ENCODE peak calls at places on chromosomes 16 and 17, in five cellular contexts. P is MM.1S, U is A549, N is AG09309, A is foreskin fibroblast. J is an unnamed sample.

GRCh38 chr17:48093341-48094045 is 7.8 kb downstream of the CBX1 start:
- DNase-seq in P (no peak), U (no peak), N (no peak), A (no peak), J (no peak)

GRCh38 chr17:14203392-14203791 is 33.3 kb downstream of the CDRT15 start:
- DNase-seq in P (no peak), U (no peak), N (no peak), A (peak), J (no peak)

GRCh38 chr17:42329025-42329976 is 41.0 kb downstream of the STAT5A start:
- DNase-seq in P (no peak), U (peak), N (no peak), A (peak), J (no peak)

GRCh38 chr16:4116328-4117249 is at the start of gene ADCY9:
- DNase-seq in P (peak), U (peak), N (no peak), A (peak), J (peak)

GRCh38 chr17:62656446-62656845 is 29.0 kb downstream of the MRC2 start:
- DNase-seq in P (no peak), U (no peak), N (no peak), A (peak), J (no peak)

GRCh38 chr17:63543822-63544420 is 6.4 kb upstream of the DCAF7 start:
- DNase-seq in P (no peak), U (no peak), N (no peak), A (no peak), J (no peak)

GRCh38 chr17:48052956-48053757 is 5.0 kb downstream of the NFE2L1 start:
- DNase-seq in P (no peak), U (no peak), N (no peak), A (peak), J (no peak)

GRCh38 chr16:14015017-14015416 is 56.1 kb upstream of the MRTFB start:
- DNase-seq in P (no peak), U (no peak), N (no peak), A (peak), J (no peak)

GRCh38 chr17:83155128-83156081 is 76.0 kb downstream of the METRNL start:
- DNase-seq in P (no peak), U (no peak), N (peak), A (peak), J (no peak)

GRCh38 chr16:65062736-65063583 is 58.9 kb downstream of the CDH11 start:
- DNase-seq in P (no peak), U (no peak), N (no peak), A (peak), J (no peak)

GRCh38 chr16:57123216-57123968 is 31.0 kb downstream of the CPNE2 start:
- DNase-seq in P (no peak), U (no peak), N (no peak), A (no peak), J (no peak)

GRCh38 chr17:60538726-60539125 is 12.7 kb upstream of the APPBP2 start:
- DNase-seq in P (no peak), U (no peak), N (no peak), A (no peak), J (no peak)

GRCh38 chr17:38617074-38617860 is 11.5 kb upstream of the SRCIN1 start:
- DNase-seq in P (no peak), U (no peak), N (no peak), A (no peak), J (no peak)

GRCh38 chr16:81004646-81005353 is 1.9 kb downstream of the CMC2 start:
- DNase-seq in P (peak), U (peak), N (peak), A (peak), J (peak)

GRCh38 chr17:15210247-15210646 is 54.9 kb downstream of the PMP22 start:
- DNase-seq in P (no peak), U (no peak), N (no peak), A (no peak), J (no peak)

GRCh38 chr17:72121164-72122001 is 563 bp downstream of the SOX9 start:
- DNase-seq in P (no peak), U (peak), N (no peak), A (peak), J (peak)

GRCh38 chr17:58391302-58391984 is 25.9 kb downstream of the RNF43 start:
- DNase-seq in P (no peak), U (peak), N (no peak), A (peak), J (no peak)

GRCh38 chr16:22214893-22215292 is 8.8 kb downstream of the EEF2K start:
- DNase-seq in P (no peak), U (no peak), N (no peak), A (no peak), J (no peak)

GRCh38 chr16:28820016-28820415 is 2.8 kb upstream of the ATXN2L start:
- DNase-seq in P (no peak), U (no peak), N (no peak), A (no peak), J (peak)

GRCh38 chr16:82603784-82604411 is 22.9 kb upstream of the CDH13 start:
- DNase-seq in P (no peak), U (no peak), N (peak), A (peak), J (no peak)

GRCh38 chr16:31291376-31291775 is 31.6 kb downstream of the ITGAM start:
- DNase-seq in P (no peak), U (no peak), N (no peak), A (no peak), J (no peak)

GRCh38 chr16:88619859-88620655 is 18.3 kb upstream of the IL17C start:
- DNase-seq in P (no peak), U (no peak), N (no peak), A (no peak), J (no peak)

GRCh38 chr17:39757931-39758873 is 20.5 kb downstream of the GRB7 start:
- DNase-seq in P (peak), U (no peak), N (no peak), A (no peak), J (peak)

GRCh38 chr16:82878466-82878865 is 251.7 kb downstream of the CDH13 start:
- DNase-seq in P (no peak), U (no peak), N (no peak), A (no peak), J (no peak)

GRCh38 chr16:6249863-6250262 is 1082.8 kb upstream of the RBFOX1 start:
- DNase-seq in P (peak), U (no peak), N (no peak), A (no peak), J (no peak)

GRCh38 chr16:28591355-28591754 is 5.5 kb downstream of the SULT1A2 start:
- DNase-seq in P (no peak), U (no peak), N (no peak), A (no peak), J (no peak)

GRCh38 chr16:86931410-86931941 is 353.1 kb downstream of the FOXL1 start:
- DNase-seq in P (no peak), U (no peak), N (peak), A (peak), J (no peak)

GRCh38 chr17:73334771-73335513 is 23.1 kb upstream of the CDC42EP4 start:
- DNase-seq in P (no peak), U (no peak), N (no peak), A (no peak), J (no peak)

GRCh38 chr16:11632455-11632921 is 35.8 kb upstream of the SNN start:
- DNase-seq in P (no peak), U (no peak), N (peak), A (peak), J (no peak)

GRCh38 chr17:57255182-57255775 is 1.0 kb upstream of the MSI2 start:
- DNase-seq in P (no peak), U (no peak), N (no peak), A (peak), J (no peak)

GRCh38 chr16:50841081-50841886 is 99.4 kb downstream of the CYLD start:
- DNase-seq in P (no peak), U (no peak), N (no peak), A (no peak), J (no peak)

GRCh38 chr16:31072540-31073072 is 1.4 kb downstream of the ZNF668 start:
- DNase-seq in P (peak), U (peak), N (no peak), A (peak), J (peak)

GRCh38 chr17:3574231-3574630 is 16.6 kb upstream of the TRPV3 start:
- DNase-seq in P (no peak), U (no peak), N (no peak), A (no peak), J (no peak)

GRCh38 chr17:4600563-4600962 is 16.2 kb downstream of the SMTNL2 start:
- DNase-seq in P (no peak), U (no peak), N (no peak), A (no peak), J (no peak)

GRCh38 chr17:17548044-17548443 is 43.5 kb downstream of the PEMT start:
- DNase-seq in P (no peak), U (no peak), N (no peak), A (no peak), J (no peak)

GRCh38 chr17:69744512-69745098 is 330.1 kb downstream of the MAP2K6 start:
- DNase-seq in P (no peak), U (no peak), N (no peak), A (no peak), J (no peak)
- TF ChIP-seq CTCF in P (no peak), U (no peak), N (no peak), A (no peak), J (no peak)

GRCh38 chr17:33686171-33686570 is 393.1 kb upstream of the ASIC2 start:
- DNase-seq in P (peak), U (peak), N (no peak), A (no peak), J (peak)
- TF ChIP-seq CTCF in P (peak), U (no peak), N (no peak), A (peak), J (peak)

GRCh38 chr17:55296171-55296695 is 31.5 kb downstream of the HLF start:
- DNase-seq in P (no peak), U (no peak), N (no peak), A (no peak), J (no peak)
- TF ChIP-seq CTCF in P (no peak), U (no peak), N (no peak), A (no peak), J (no peak)

DNA sequence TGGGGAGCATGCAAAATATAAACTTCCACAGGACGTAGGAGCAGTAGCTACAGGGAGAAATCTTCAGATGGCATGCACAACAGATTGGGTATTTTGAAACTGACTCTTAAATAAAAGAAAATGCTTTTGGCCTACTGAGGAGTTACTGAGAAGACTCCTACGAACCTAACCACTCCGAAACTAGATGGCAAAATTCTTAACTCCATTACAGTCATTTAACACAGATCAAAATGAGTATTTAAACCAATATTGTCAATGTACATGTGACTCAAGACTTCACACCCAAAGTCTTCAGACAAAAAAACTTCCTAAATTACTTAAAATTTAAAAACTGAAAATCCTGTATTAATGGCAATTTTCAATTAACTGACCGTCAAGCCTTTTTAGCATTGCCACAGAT is 8.4 kb upstream of the TERB1 start:
- DNase-seq in P (no peak), U (no peak), N (no peak), A (no peak), J (no peak)
- TF ChIP-seq CTCF in P (no peak), U (no peak), N (no peak), A (no peak), J (no peak)

DNA sequence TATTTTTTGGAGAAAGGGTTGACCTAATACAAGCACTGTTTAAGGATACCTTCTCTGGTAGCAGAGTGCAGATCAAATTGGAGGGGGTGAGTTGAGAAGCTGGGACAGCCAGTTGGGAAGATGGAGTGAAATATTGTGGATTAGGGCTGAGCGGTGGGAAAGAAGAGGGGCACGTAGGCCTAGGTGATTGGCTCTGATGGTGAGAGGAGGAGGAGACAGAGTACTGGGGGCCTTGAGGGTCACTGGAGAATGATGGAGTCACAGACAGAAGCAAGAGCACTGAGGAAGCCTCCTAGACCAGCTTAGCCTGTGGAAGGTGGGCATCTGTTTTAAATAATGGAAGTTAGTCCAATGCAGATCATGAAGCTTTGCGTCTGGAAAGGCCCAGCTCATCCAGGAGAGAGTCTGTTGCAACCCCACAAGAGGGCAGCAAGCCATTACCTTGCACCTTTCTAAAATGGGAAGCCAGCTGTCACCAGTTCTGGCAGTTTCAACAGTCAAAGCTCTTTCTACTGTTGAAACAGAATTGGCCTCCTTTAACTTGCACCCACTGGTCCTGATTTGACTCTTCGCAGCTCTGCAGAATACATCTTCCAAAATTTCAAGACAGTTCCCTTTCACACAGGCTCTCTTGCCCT is 11.8 kb downstream of the SLC9A5 start:
- DNase-seq in P (peak), U (no peak), N (no peak), A (peak), J (peak)
- TF ChIP-seq CTCF in P (peak), U (peak), N (peak), A (peak), J (peak)

J was measured in GM20000.